ENCODE peak calls at places on chromosomes 3 and 15, in seven cellular contexts. G is MG63, C is astrocyte of the cerebellum, V is PC-3, E is osteoblast, Z is skeletal muscle cell, U is anterior cingulate cortex. H is an unnamed sample.
A peak's percentile ranks its signal among the peaks of the same experiment; 100 is the strongest.

GRCh38 chr15:66096711-66097058 is 156.9 kb downstream of the MEGF11 start:
- DNase-seq in C (no peak), Z (no peak), U (no peak), G (no peak), E (no peak), V (no peak), H (no peak)

GRCh38 chr3:187833799-187834578 is 88.7 kb upstream of the BCL6 start:
- DNase-seq in U (no peak), V (no peak), G (no peak), E (no peak), C (no peak), Z (no peak), H (no peak)

GRCh38 chr15:69039516-69040225 is 25.2 kb downstream of the NOX5 start:
- DNase-seq in C (no peak), G (no peak), E (no peak), Z (no peak), U (no peak), V (no peak), H (no peak)

GRCh38 chr3:119301662-119302061 is 7.5 kb downstream of the ARHGAP31 start:
- DNase-seq in G (no peak), U (no peak), V (no peak), Z (no peak), E (no peak), C (no peak), H (no peak)

GRCh38 chr3:101803152-101803782 is 24.3 kb downstream of the NXPE3 start:
- DNase-seq in U (no peak), V (peak; percentile 85), G (peak; percentile 29), E (peak; percentile 85), Z (no peak), C (peak; percentile 67), H (peak; percentile 78)

GRCh38 chr15:96735621-96736020 is 405.1 kb downstream of the NR2F2 start:
- DNase-seq in G (no peak), Z (no peak), E (no peak), V (no peak), U (no peak), C (no peak), H (no peak)

GRCh38 chr15:75347222-75348033 is 589 bp downstream of the NEIL1 start:
- DNase-seq in U (peak; percentile 69), C (no peak), G (no peak), Z (no peak), V (peak; percentile 32), E (peak; percentile 88), H (peak; percentile 50)

GRCh38 chr15:73518180-73518862 is 75.4 kb downstream of the REC114 start:
- DNase-seq in Z (no peak), C (no peak), E (peak; percentile 13), U (no peak), V (no peak), G (no peak), H (no peak)

GRCh38 chr3:32757618-32758374 is 60.0 kb upstream of the TRIM71 start:
- DNase-seq in E (peak; percentile 52), V (no peak), Z (no peak), U (no peak), G (no peak), C (no peak), H (no peak)

GRCh38 chr3:78794431-78794830 is 973.4 kb downstream of the ROBO1 start:
- DNase-seq in C (no peak), V (no peak), Z (no peak), E (no peak), G (no peak), U (no peak), H (no peak)

GRCh38 chr3:183354874-183355273 is 73.5 kb downstream of the MCF2L2 start:
- DNase-seq in U (no peak), G (no peak), E (no peak), C (no peak), V (no peak), Z (no peak), H (no peak)

GRCh38 chr3:16410659-16411058 is 102.8 kb downstream of the RFTN1 start:
- DNase-seq in Z (no peak), E (no peak), G (no peak), C (no peak), V (no peak), U (no peak), H (no peak)

GRCh38 chr3:149809694-149810093 is 3.3 kb upstream of the RNF13 start:
- DNase-seq in Z (no peak), E (no peak), U (no peak), G (no peak), C (no peak), V (no peak), H (no peak)

GRCh38 chr15:58490405-58491150 is 58.8 kb downstream of the LIPC start:
- DNase-seq in Z (no peak), U (no peak), C (no peak), E (no peak), V (no peak), G (no peak), H (no peak)

GRCh38 chr3:192986399-192986798 is 68.7 kb upstream of the MB21D2 start:
- DNase-seq in E (no peak), C (no peak), U (no peak), Z (no peak), G (no peak), V (peak; percentile 10), H (no peak)

GRCh38 chr15:39948817-39949216 is 14.9 kb downstream of the EIF2AK4 start:
- DNase-seq in E (no peak), Z (no peak), V (no peak), G (no peak), U (no peak), C (no peak), H (no peak)

H was measured in AG08395.